ENCODE peak calls at places on chromosomes 13 and 19, in six cellular contexts. W is T-helper 2 cell; V is stimulated activated CD8-positive, alpha-beta memory T cell treated with anti-CD3 and anti-CD28 coated beads, Interleukin-15, amount 100 ng/mL, for 24 hours; X is cardiac fibroblast; M is IMR-90; Y is NCI-H1436. O is an unnamed sample.
A peak's percentile ranks its signal among the peaks of the same experiment; 100 is the strongest.

GRCh38 chr13:54185785-54186184 is 1157.2 kb downstream of the OLFM4 start:
- DNase-seq in Y (no peak), X (no peak), M (no peak), V (no peak), W (no peak), O (no peak)

GRCh38 chr19:18607222-18608101 is 863 bp upstream of the CRLF1 start:
- DNase-seq in Y (no peak), W (no peak), M (no peak), V (no peak), X (no peak), O (no peak)

GRCh38 chr13:67221630-67222226 is 8.4 kb downstream of the PCDH9 start:
- DNase-seq in Y (no peak), V (no peak), X (peak; percentile 11), W (no peak), M (no peak), O (no peak)

GRCh38 chr13:41941174-41941573 is 19.7 kb downstream of the VWA8 start:
- DNase-seq in W (no peak), Y (no peak), V (no peak), M (peak; percentile 17), X (peak; percentile 44), O (no peak)

GRCh38 chr19:17902701-17903100 is 30.1 kb upstream of the CCDC124 start:
- DNase-seq in M (peak; percentile 50), W (no peak), V (no peak), X (peak; percentile 31), Y (no peak), O (peak; percentile 49)

GRCh38 chr13:110390572-110390971 is 83.5 kb downstream of the COL4A2 start:
- DNase-seq in M (peak; percentile 97), W (no peak), V (no peak), Y (no peak), X (peak; percentile 69), O (no peak)

GRCh38 chr19:35211545-35212230 is 16.9 kb downstream of the FAM187B start:
- DNase-seq in M (no peak), W (peak; percentile 83), V (peak; percentile 21), X (no peak), Y (no peak), O (no peak)

GRCh38 chr19:13953021-13953531 is 767 bp downstream of the DCAF15 start:
- DNase-seq in Y (no peak), V (no peak), X (peak; percentile 69), W (no peak), M (peak; percentile 39), O (peak; percentile 92)

GRCh38 chr13:51339354-51339753 is at the start of gene SERPINE3:
- DNase-seq in M (no peak), Y (no peak), X (no peak), W (no peak), V (no peak), O (no peak)

GRCh38 chr13:94329754-94330551 is 149.5 kb downstream of the DCT start:
- DNase-seq in V (no peak), X (peak; percentile 95), M (peak; percentile 95), W (no peak), Y (no peak), O (peak; percentile 77)

GRCh38 chr19:12792048-12792852 is 964 bp downstream of the JUNB start:
- DNase-seq in M (peak; percentile 55), X (peak; percentile 66), Y (peak; percentile 71), V (no peak), W (peak; percentile 65), O (peak; percentile 44)

GRCh38 chr19:16113727-16114126 is 2.0 kb downstream of the RAB8A start:
- DNase-seq in X (no peak), V (no peak), Y (no peak), M (no peak), W (no peak), O (no peak)

GRCh38 chr13:32904271-32904670 is 112.0 kb upstream of the KL start:
- DNase-seq in W (no peak), X (no peak), M (no peak), V (no peak), Y (no peak), O (no peak)

GRCh38 chr13:92952161-92952560 is 274.4 kb upstream of the GPC6 start:
- DNase-seq in X (peak; percentile 59), M (peak; percentile 30), V (no peak), W (no peak), Y (no peak), O (no peak)

GRCh38 chr19:1408300-1409203 is 1.2 kb downstream of the DAZAP1 start:
- DNase-seq in Y (no peak), W (peak; percentile 35), M (peak; percentile 50), X (peak; percentile 65), V (peak; percentile 21), O (peak; percentile 53)

GRCh38 chr13:95607363-95607762 is 37.1 kb downstream of the DZIP1 start:
- DNase-seq in W (no peak), Y (no peak), M (peak; percentile 64), V (no peak), X (peak; percentile 66), O (no peak)

GRCh38 chr19:50548191-50549058 is 19.8 kb downstream of the LRRC4B start:
- DNase-seq in W (no peak), Y (no peak), X (no peak), V (no peak), M (no peak), O (no peak)

GRCh38 chr13:112699318-112699918 is 9.6 kb downstream of the ATP11A start:
- DNase-seq in W (no peak), Y (no peak), M (no peak), V (no peak), X (no peak), O (no peak)

GRCh38 chr19:42316223-42317211 is 3.4 kb downstream of the TMEM145 start:
- DNase-seq in Y (no peak), V (no peak), M (peak; percentile 21), X (no peak), W (no peak), O (peak; percentile 71)

GRCh38 chr19:30864460-30865215 is 484.6 kb downstream of the TSHZ3 start:
- DNase-seq in X (no peak), M (no peak), W (no peak), V (no peak), Y (no peak), O (no peak)

GRCh38 chr19:34181111-34181864 is 9.0 kb downstream of the LSM14A start:
- DNase-seq in X (no peak), V (no peak), W (no peak), M (no peak), Y (no peak), O (no peak)

GRCh38 chr13:44259045-44260042 is 114.3 kb upstream of the SERP2 start:
- DNase-seq in V (no peak), Y (no peak), X (peak; percentile 65), W (peak; percentile 35), M (peak; percentile 66), O (no peak)

GRCh38 chr13:95915102-95915501 is 138.1 kb downstream of the UGGT2 start:
- DNase-seq in V (no peak), Y (no peak), W (no peak), M (no peak), X (no peak), O (no peak)

GRCh38 chr19:27794444-27795042 is 1418.4 kb downstream of the UQCRFS1 start:
- DNase-seq in W (no peak), V (no peak), Y (no peak), X (peak; percentile 54), M (peak; percentile 47), O (peak; percentile 55)

GRCh38 chr13:36298535-36299068 is 988 bp upstream of the CCDC169 start:
- DNase-seq in X (no peak), V (no peak), Y (no peak), M (no peak), W (no peak), O (peak; percentile 21)

GRCh38 chr19:23799321-23799720 is 40.6 kb upstream of the ZNF681 start:
- DNase-seq in W (peak; percentile 17), V (no peak), X (no peak), Y (no peak), M (no peak), O (no peak)

GRCh38 chr19:46416077-46416709 is 2.8 kb upstream of the CCDC8 start:
- DNase-seq in X (peak; percentile 95), M (peak; percentile 75), Y (peak; percentile 83), V (no peak), W (no peak), O (peak; percentile 93)

GRCh38 chr13:51978836-51979556 is 32.3 kb downstream of the ATP7B start:
- DNase-seq in W (no peak), M (no peak), V (no peak), X (peak; percentile 13), Y (no peak), O (no peak)

GRCh38 chr13:29763426-29764180 is 86.8 kb downstream of the UBL3 start:
- DNase-seq in Y (no peak), V (no peak), M (no peak), W (no peak), X (no peak), O (no peak)

GRCh38 chr19:29860492-29860891 is 48.7 kb downstream of the CCNE1 start:
- DNase-seq in M (no peak), X (no peak), V (no peak), Y (no peak), W (no peak), O (no peak)

GRCh38 chr13:109196896-109197295 is 567.5 kb downstream of the MYO16 start:
- DNase-seq in W (no peak), Y (no peak), V (no peak), X (no peak), M (no peak), O (no peak)

GRCh38 chr19:19782783-19783182 is 38.8 kb downstream of the ZNF506 start:
- DNase-seq in X (no peak), M (no peak), W (no peak), V (no peak), Y (no peak), O (no peak)

GRCh38 chr13:69857188-69857821 is 250.3 kb upstream of the ATXN8OS start:
- DNase-seq in Y (peak; percentile 80), V (no peak), M (peak; percentile 1), X (peak; percentile 38), W (no peak), O (peak; percentile 5)

GRCh38 chr13:63107163-63107935 is 1691.7 kb upstream of the PCDH20 start:
- DNase-seq in Y (no peak), W (no peak), X (no peak), M (peak; percentile 71), V (no peak), O (no peak)

GRCh38 chr13:73040968-73041580 is 17.7 kb upstream of the KLF5 start:
- DNase-seq in M (no peak), Y (no peak), V (no peak), W (no peak), X (no peak), O (no peak)

GRCh38 chr19:5452594-5453565 is 2.3 kb upstream of the ZNRF4 start:
- DNase-seq in Y (no peak), X (no peak), W (no peak), V (no peak), M (peak; percentile 20), O (no peak)

O was measured in GM03348.